ENCODE peak calls at places on chromosome 13, in five cellular contexts. Y is body of pancreas, R is keratinocyte, N is endothelial cell, V is epithelial cell of esophagus. K is an unnamed sample.

GRCh38 chr13:71659427-71659826 is 207.6 kb downstream of the DACH1 start:
- DNase-seq in Y (no peak), R (no peak), N (no peak), V (no peak), K (no peak)

GRCh38 chr13:39968646-39969475 is 313.4 kb downstream of the COG6 start:
- DNase-seq in Y (no peak), R (no peak), N (no peak), V (peak), K (no peak)

GRCh38 chr13:98919566-98919965 is 58.3 kb downstream of the DOCK9 start:
- DNase-seq in Y (no peak), R (no peak), N (no peak), V (no peak), K (no peak)

GRCh38 chr13:109880371-109881346 is 94.3 kb upstream of the IRS2 start:
- DNase-seq in Y (no peak), R (no peak), N (no peak), V (no peak), K (no peak)

GRCh38 chr13:97999653-98000052 is 46.2 kb downstream of the IPO5 start:
- DNase-seq in Y (no peak), R (no peak), N (no peak), V (no peak), K (no peak)

GRCh38 chr13:34757441-34757840 is 184.6 kb upstream of the NBEA start:
- DNase-seq in Y (no peak), R (no peak), N (no peak), V (no peak), K (no peak)

GRCh38 chr13:88125055-88125454 is 453.9 kb downstream of the SLITRK5 start:
- DNase-seq in Y (no peak), R (no peak), N (no peak), V (no peak), K (no peak)

GRCh38 chr13:33264620-33264978 is 21.0 kb downstream of the STARD13 start:
- DNase-seq in Y (no peak), R (no peak), N (no peak), V (no peak), K (no peak)

GRCh38 chr13:50521750-50522149 is 321.7 kb downstream of the DLEU7 start:
- DNase-seq in Y (peak), R (no peak), N (no peak), V (peak), K (no peak)

GRCh38 chr13:79710376-79710775 is 229.4 kb downstream of the NDFIP2 start:
- DNase-seq in Y (no peak), R (no peak), N (no peak), V (peak), K (no peak)

GRCh38 chr13:32676242-32676641 is 90.0 kb downstream of the PDS5B start:
- DNase-seq in Y (no peak), R (no peak), N (no peak), V (no peak), K (no peak)

GRCh38 chr13:40613192-40613818 is 53.1 kb downstream of the FOXO1 start:
- DNase-seq in Y (peak), R (no peak), N (no peak), V (no peak), K (no peak)

GRCh38 chr13:66922444-66922843 is 307.7 kb downstream of the PCDH9 start:
- DNase-seq in Y (no peak), R (no peak), N (no peak), V (no peak), K (no peak)

GRCh38 chr13:76635232-76636021 is 250.8 kb downstream of the KCTD12 start:
- DNase-seq in Y (no peak), R (no peak), N (no peak), V (no peak), K (no peak)

GRCh38 chr13:66933994-66934393 is 296.1 kb downstream of the PCDH9 start:
- DNase-seq in Y (no peak), R (peak), N (no peak), V (peak), K (peak)

GRCh38 chr13:105721056-105721455 is 814.4 kb downstream of the EFNB2 start:
- DNase-seq in Y (no peak), R (no peak), N (no peak), V (peak), K (no peak)

GRCh38 chr13:111216166-111216960 is 101.3 kb downstream of the ARHGEF7 start:
- DNase-seq in Y (no peak), R (no peak), N (no peak), V (peak), K (peak)

GRCh38 chr13:90627813-90628212 is 719.7 kb upstream of the MIR17HG start:
- DNase-seq in Y (no peak), R (no peak), N (no peak), V (peak), K (no peak)

GRCh38 chr13:60837806-60838205 is 440.8 kb downstream of the TDRD3 start:
- DNase-seq in Y (no peak), R (no peak), N (no peak), V (peak), K (no peak)

GRCh38 chr13:44399045-44399444 is 25.4 kb downstream of the SERP2 start:
- DNase-seq in Y (no peak), R (no peak), N (no peak), V (no peak), K (no peak)

GRCh38 chr13:52879950-52880650 is 31.7 kb upstream of the PCDH8 start:
- DNase-seq in Y (no peak), R (no peak), N (no peak), V (no peak), K (no peak)

GRCh38 chr13:24661713-24662112 is 18.5 kb upstream of the ATP12A start:
- DNase-seq in Y (no peak), R (no peak), N (no peak), V (no peak), K (no peak)

GRCh38 chr13:89796196-89796595 is 1551.3 kb upstream of the MIR17HG start:
- DNase-seq in Y (no peak), R (no peak), N (no peak), V (peak), K (no peak)

GRCh38 chr13:79512950-79513349 is 32.0 kb downstream of the NDFIP2 start:
- DNase-seq in Y (peak), R (no peak), N (no peak), V (no peak), K (no peak)

GRCh38 chr13:40786568-40786996 is 2.8 kb upstream of the SLC25A15 start:
- DNase-seq in Y (no peak), R (no peak), N (no peak), V (no peak), K (no peak)

GRCh38 chr13:25371608-25372274 is at the start of gene ATP8A2:
- DNase-seq in Y (no peak), R (no peak), N (peak), V (no peak), K (no peak)

GRCh38 chr13:26485786-26486185 is 71.7 kb upstream of the WASF3 start:
- DNase-seq in Y (no peak), R (no peak), N (no peak), V (no peak), K (no peak)

DNA sequence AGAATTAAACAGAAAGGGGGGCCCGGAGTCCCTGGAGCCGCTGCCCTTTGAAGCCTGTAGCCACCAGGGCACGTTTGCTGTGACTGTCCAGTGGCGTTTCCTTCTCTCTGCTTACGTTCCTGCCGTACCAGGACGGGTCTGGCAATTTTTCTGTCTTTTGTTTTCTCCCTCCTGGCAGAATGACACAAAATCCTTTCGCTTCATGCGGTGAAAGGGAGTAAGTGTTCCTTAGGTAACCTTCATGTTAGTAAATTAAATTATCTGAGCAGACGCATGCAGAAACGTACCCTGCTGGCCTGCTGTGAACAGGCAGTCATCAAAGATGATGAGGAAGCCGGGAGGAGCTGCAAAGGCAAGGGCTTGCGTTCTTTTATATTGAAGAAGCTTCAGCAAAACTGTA is 299.3 kb upstream of the ARGLU1 start:
- DNase-seq in Y (peak), R (no peak), N (no peak), V (no peak), K (no peak)
- TF ChIP-seq CTCF in Y (peak), R (no peak), N (no peak), V (no peak), K (no peak)

DNA sequence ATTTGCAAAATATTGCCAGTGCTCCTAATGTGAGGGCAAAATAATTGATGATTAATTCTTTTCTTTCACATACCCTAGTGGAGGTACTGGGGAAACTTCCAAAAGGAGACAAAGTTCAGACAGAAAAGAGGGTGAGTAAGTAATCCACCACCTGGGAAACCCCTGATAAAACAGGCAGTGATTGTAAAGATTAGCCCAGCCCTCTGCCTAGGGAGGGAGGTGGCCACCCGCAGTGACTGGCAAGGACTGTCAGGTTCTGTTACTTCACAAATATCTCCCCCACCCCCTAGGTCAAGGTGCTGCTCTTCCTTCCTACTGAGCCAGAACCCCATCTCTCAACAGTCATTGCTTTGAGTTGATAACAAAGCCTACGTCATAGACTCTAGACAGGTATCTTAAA is 239.7 kb downstream of the DNAJC15 start:
- DNase-seq in Y (no peak), R (no peak), N (no peak), V (peak), K (no peak)
- TF ChIP-seq CTCF in Y (no peak), R (no peak), N (no peak), V (no peak), K (no peak)

GRCh38 chr13:29767006-29767405 is 83.4 kb downstream of the UBL3 start:
- DNase-seq in Y (no peak), R (no peak), N (no peak), V (no peak), K (no peak)

GRCh38 chr13:29774830-29775229 is 75.6 kb downstream of the UBL3 start:
- DNase-seq in Y (no peak), R (no peak), N (no peak), V (no peak), K (no peak)

GRCh38 chr13:29771247-29771646 is 79.2 kb downstream of the UBL3 start:
- DNase-seq in Y (no peak), R (no peak), N (no peak), V (peak), K (no peak)
- TF ChIP-seq CTCF in Y (peak), R (no peak), N (peak), V (no peak), K (peak)

GRCh38 chr13:85970727-85971126 is 171.5 kb upstream of the SLITRK6 start:
- DNase-seq in Y (no peak), R (no peak), N (no peak), V (peak), K (peak)
- TF ChIP-seq CTCF in Y (no peak), R (no peak), N (no peak), V (peak), K (no peak)

GRCh38 chr13:65881561-65882155 is 1348.5 kb downstream of the PCDH9 start:
- DNase-seq in Y (no peak), R (no peak), N (no peak), V (peak), K (no peak)

GRCh38 chr13:65882810-65883209 is 1347.3 kb downstream of the PCDH9 start:
- DNase-seq in Y (no peak), R (no peak), N (no peak), V (no peak), K (no peak)
- TF ChIP-seq CTCF in Y (no peak), R (no peak), N (peak), V (peak), K (no peak)

DNA sequence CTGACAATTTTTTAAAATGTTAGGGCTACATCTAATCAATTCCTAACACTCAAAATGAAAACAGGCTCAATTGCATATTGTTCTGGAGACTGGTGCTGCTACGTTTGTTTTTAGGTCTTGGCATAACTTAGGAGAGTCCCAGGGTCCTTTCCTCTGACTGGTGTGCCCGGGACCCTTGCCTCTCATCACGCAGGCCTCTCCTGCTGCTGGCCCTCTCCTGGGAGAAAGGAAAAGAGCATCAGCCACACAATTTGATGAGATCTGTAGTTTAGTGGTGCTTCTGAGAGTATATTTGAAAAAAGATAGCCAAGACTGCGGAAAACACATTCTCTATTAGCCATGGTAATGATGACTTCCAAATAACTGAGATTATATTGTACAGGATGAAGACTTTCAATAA is 380.0 kb downstream of the KLF12 start:
- DNase-seq in Y (no peak), R (no peak), N (no peak), V (no peak), K (no peak)
- TF ChIP-seq CTCF in Y (no peak), R (no peak), N (no peak), V (no peak), K (no peak)

K was measured in RWPE1.